ENCODE peak calls at places on chromosome 16, in seven cellular contexts. G is effector memory CD4-positive, alpha-beta T cell; F is AG10803; L is cardiac fibroblast; Q is neural progenitor cell; O is GM06990; I is tibial nerve. Y is an unnamed sample.

GRCh38 chr16:66409156-66409555 is 17.9 kb upstream of the BEAN1 start:
- DNase-seq in G (no peak), F (peak), L (peak), Q (no peak), O (no peak), I (no peak), Y (no peak)

GRCh38 chr16:56258508-56259424 is 67.5 kb downstream of the GNAO1 start:
- DNase-seq in G (no peak), F (no peak), L (no peak), Q (no peak), O (no peak), I (no peak), Y (no peak)

GRCh38 chr16:17414421-17414820 is 56.3 kb downstream of the XYLT1 start:
- DNase-seq in G (no peak), F (no peak), L (no peak), Q (no peak), O (peak), I (no peak), Y (no peak)

GRCh38 chr16:83508295-83508694 is 299.5 kb upstream of the HSBP1 start:
- DNase-seq in G (no peak), F (no peak), L (no peak), Q (no peak), O (no peak), I (no peak), Y (no peak)

GRCh38 chr16:75555213-75555706 is 792 bp downstream of the TMEM231 start:
- DNase-seq in G (no peak), F (peak), L (peak), Q (peak), O (no peak), I (peak), Y (no peak)

GRCh38 chr16:27625050-27625697 is 75.2 kb downstream of the KATNIP start:
- DNase-seq in G (no peak), F (peak), L (peak), Q (no peak), O (no peak), I (no peak), Y (no peak)

GRCh38 chr16:27795992-27796614 is 246.2 kb downstream of the KATNIP start:
- DNase-seq in G (no peak), F (peak), L (peak), Q (peak), O (no peak), I (peak), Y (no peak)

GRCh38 chr16:1413684-1414531 is 596 bp downstream of the UNKL start:
- DNase-seq in G (peak), F (peak), L (peak), Q (peak), O (peak), I (peak), Y (peak)

GRCh38 chr16:56228476-56228875 is 37.2 kb downstream of the GNAO1 start:
- DNase-seq in G (no peak), F (no peak), L (no peak), Q (no peak), O (no peak), I (no peak), Y (no peak)

GRCh38 chr16:9033125-9033830 is 58.2 kb upstream of the HAPSTR1 start:
- DNase-seq in G (no peak), F (peak), L (peak), Q (peak), O (no peak), I (peak), Y (no peak)

GRCh38 chr16:65537336-65537735 is 415.5 kb upstream of the CDH11 start:
- DNase-seq in G (no peak), F (peak), L (no peak), Q (no peak), O (no peak), I (no peak), Y (no peak)

GRCh38 chr16:66447491-66447890 is 20.4 kb downstream of the BEAN1 start:
- DNase-seq in G (no peak), F (no peak), L (no peak), Q (no peak), O (no peak), I (no peak), Y (no peak)

DNA sequence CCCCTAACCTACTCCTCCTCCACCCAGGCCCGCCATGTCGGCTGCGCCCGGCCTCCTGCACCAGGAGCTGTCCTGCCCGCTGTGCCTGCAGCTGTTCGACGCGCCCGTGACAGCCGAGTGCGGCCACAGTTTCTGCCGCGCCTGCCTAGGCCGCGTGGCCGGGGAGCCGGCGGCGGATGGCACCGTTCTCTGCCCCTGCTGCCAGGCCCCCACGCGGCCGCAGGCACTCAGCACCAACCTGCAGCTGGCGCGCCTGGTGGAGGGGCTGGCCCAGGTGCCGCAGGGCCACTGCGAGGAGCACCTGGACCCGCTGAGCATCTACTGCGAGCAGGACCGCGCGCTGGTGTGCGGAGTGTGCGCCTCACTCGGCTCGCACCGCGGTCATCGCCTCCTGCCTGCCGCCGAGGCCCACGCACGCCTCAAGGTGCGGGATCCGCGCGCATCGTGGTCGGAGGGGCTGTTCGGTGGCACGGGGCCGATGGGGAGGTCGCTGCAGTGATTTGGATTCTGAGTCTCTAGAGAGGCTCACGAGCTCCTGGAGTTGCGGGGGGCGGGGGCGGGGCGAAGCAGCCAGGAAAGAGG is 877 bp downstream of the TRIM72 start:
- DNase-seq in G (no peak), F (no peak), L (no peak), Q (peak), O (no peak), I (no peak), Y (no peak)
- H3K4me3 ChIP-seq in G (peak), F (peak), L (peak), Q (peak), O (no peak), I (peak), Y (no peak)

GRCh38 chr16:22006636-22007035 is 1.3 kb upstream of the MOSMO start:
- DNase-seq in G (no peak), F (no peak), L (no peak), Q (no peak), O (no peak), I (no peak), Y (no peak)

GRCh38 chr16:22007509-22008214 is at the start of gene MOSMO:
- DNase-seq in G (peak), F (peak), L (peak), Q (peak), O (peak), I (peak), Y (no peak)

GRCh38 chr16:22010902-22011301 is 3.0 kb downstream of the MOSMO start:
- DNase-seq in G (no peak), F (no peak), L (no peak), Q (no peak), O (no peak), I (no peak), Y (no peak)

GRCh38 chr16:22007159-22007508 is 777 bp upstream of the MOSMO start:
- DNase-seq in G (no peak), F (no peak), L (no peak), Q (no peak), O (no peak), I (no peak), Y (no peak)

DNA sequence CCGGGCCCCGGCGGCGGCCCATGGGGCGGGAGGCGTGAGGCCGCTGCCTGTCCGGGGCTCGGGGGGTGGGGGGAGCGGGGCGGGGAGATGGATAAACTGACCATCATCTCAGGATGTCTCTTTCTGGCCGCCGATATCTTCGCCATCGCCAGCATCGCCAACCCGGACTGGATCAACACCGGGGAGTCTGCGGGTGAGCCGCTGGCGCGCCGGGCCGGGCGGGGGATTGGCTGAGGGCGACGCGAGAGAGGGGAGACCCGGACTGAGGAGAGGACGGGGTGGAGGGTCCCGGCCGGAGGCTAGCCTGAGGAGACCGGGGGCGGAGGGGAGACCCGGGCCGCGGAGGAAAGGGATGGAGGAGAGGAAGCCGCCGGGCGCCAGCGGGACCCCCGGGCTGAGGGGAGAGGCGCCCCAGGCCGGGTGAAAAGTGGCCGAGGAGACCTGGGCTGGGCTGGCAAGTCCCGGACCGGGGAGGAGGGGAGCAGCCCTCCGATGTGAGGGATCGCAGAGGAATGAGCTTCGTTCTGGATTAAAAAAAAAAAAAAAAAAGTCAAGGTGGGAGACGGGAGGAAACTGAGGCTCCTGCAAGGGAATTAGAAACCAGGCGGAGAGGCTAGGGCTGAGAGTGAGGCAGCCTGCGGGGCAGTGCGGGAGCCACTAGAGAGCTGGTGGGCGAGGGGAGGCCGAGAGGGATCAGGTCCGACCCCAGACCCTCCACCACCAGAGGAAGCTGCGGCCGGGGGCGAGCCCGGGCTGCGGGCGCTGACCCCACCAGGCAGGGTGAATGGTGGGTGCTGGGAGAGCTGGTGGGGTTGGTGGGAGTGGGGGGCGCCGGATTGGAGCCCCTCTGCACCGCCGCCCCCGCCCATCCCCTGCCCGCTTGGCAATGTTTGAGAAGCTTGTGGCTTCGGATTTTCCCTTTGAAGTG is 568 bp downstream of the MOSMO start:
- DNase-seq in G (peak), F (no peak), L (no peak), Q (peak), O (peak), I (no peak), Y (no peak)
- H3K4me3 ChIP-seq in G (peak), F (peak), L (peak), Q (peak), O (peak), I (peak), Y (peak)

GRCh38 chr16:69204106-69204655 is 17.2 kb downstream of the SNTB2 start:
- DNase-seq in G (no peak), F (no peak), L (no peak), Q (no peak), O (no peak), I (no peak), Y (no peak)
- H3K4me3 ChIP-seq in G (no peak), F (no peak), L (no peak), Q (no peak), O (no peak), I (no peak), Y (no peak)

GRCh38 chr16:84808812-84809211 is 11.0 kb upstream of the CRISPLD2 start:
- DNase-seq in G (no peak), F (no peak), L (no peak), Q (no peak), O (no peak), I (no peak), Y (no peak)

GRCh38 chr16:84804326-84804725 is 15.5 kb upstream of the CRISPLD2 start:
- DNase-seq in G (no peak), F (no peak), L (no peak), Q (no peak), O (no peak), I (no peak), Y (no peak)

GRCh38 chr16:84807776-84808175 is 12.0 kb upstream of the CRISPLD2 start:
- DNase-seq in G (no peak), F (no peak), L (no peak), Q (no peak), O (no peak), I (no peak), Y (no peak)

GRCh38 chr16:84806256-84806889 is 13.4 kb upstream of the CRISPLD2 start:
- DNase-seq in G (no peak), F (peak), L (peak), Q (no peak), O (peak), I (no peak), Y (no peak)

DNA sequence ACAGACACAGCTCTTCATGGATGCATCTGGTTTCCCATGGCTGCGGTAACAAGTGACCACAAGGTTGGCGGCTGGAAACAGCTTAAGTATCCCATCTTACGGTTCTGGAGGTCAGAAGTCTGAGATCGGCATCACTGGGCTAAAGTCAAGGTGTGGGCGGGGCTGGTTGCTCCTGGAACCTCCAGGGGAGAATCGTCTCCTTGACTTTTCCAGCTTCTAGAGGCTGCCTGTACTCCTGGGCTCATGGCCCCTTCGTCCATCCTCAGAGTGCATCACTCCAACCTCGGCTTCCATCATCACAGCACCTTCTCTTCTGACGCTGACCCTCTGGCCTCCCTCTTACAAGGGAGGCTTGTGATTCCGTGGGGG is 12.9 kb upstream of the CRISPLD2 start:
- DNase-seq in G (no peak), F (no peak), L (no peak), Q (no peak), O (no peak), I (no peak), Y (no peak)
- H3K4me3 ChIP-seq in G (no peak), F (no peak), L (no peak), Q (no peak), O (no peak), I (no peak), Y (no peak)

GRCh38 chr16:3029499-3030127 is 5.8 kb downstream of the THOC6 start:
- DNase-seq in G (no peak), F (peak), L (peak), Q (no peak), O (peak), I (no peak), Y (no peak)
- H3K4me3 ChIP-seq in G (peak), F (peak), L (peak), Q (no peak), O (no peak), I (no peak), Y (no peak)

DNA sequence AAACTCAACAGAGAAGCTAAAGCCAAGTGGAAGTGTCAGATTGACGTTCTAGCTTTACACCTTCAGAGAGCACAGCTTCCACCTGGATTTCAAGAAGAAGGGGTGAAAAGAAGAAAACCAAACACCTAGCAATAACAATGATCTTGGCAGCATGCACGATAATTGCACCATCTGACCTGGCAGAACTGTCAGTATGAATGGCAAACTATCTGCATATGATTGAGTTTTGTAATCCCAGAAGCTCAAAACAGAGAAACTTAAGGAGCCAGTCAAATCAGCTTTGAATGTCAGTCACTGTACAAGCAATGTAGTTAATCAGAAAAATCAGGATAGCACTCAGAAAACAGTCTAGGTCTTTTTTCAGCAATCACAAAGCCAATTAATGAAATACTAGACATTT is 427.1 kb downstream of the ZFHX3 start:
- DNase-seq in G (no peak), F (no peak), L (no peak), Q (no peak), O (no peak), I (no peak), Y (no peak)
- H3K4me3 ChIP-seq in G (no peak), F (no peak), L (no peak), Q (no peak), O (no peak), I (no peak), Y (no peak)

GRCh38 chr16:19067349-19068236 is at the start of gene COQ7:
- DNase-seq in G (peak), F (peak), L (peak), Q (peak), O (peak), I (peak), Y (peak)
- H3K4me3 ChIP-seq in G (peak), F (peak), L (peak), Q (peak), O (peak), I (peak), Y (peak)

GRCh38 chr16:80802902-80803301 is 1.5 kb downstream of the CDYL2 start:
- DNase-seq in G (no peak), F (no peak), L (no peak), Q (no peak), O (no peak), I (no peak), Y (no peak)
- H3K4me3 ChIP-seq in G (peak), F (peak), L (peak), Q (peak), O (peak), I (no peak), Y (no peak)

GRCh38 chr16:3023669-3024478 is at the start of the genes HCFC1R1 and THOC6:
- DNase-seq in G (peak), F (peak), L (peak), Q (peak), O (peak), I (peak), Y (peak)
- H3K4me3 ChIP-seq in G (peak), F (peak), L (peak), Q (peak), O (peak), I (peak), Y (peak)

GRCh38 chr16:54200161-54200534 is 86.4 kb downstream of the IRX3 start:
- DNase-seq in G (no peak), F (no peak), L (no peak), Q (no peak), O (no peak), I (no peak), Y (no peak)
- H3K4me3 ChIP-seq in G (no peak), F (no peak), L (no peak), Q (no peak), O (no peak), I (no peak), Y (no peak)

Y was measured in GM12864.